ENCODE peak calls at places on chromosome 3, in nine cellular contexts. One of them, this sample, is unnamed.

GRCh38 chr3:166864473-166865467 is 515.3 kb downstream of the ZBBX start:
- DNase-seq in suprapubic skin: no peak
- DNase-seq in tibial artery: no peak
- DNase-seq in tibial nerve: no peak
- DNase-seq in adrenal gland: no peak
- DNase-seq in breast epithelium: no peak
- DNase-seq in HCT116: no peak
- DNase-seq in cardiac muscle cell: no peak
- DNase-seq in stomach: no peak
- DNase-seq in this sample: no peak

GRCh38 chr3:64049136-64049535 is 25.8 kb upstream of the PSMD6 start:
- DNase-seq in suprapubic skin: no peak
- DNase-seq in tibial artery: no peak
- DNase-seq in tibial nerve: no peak
- DNase-seq in adrenal gland: no peak
- DNase-seq in breast epithelium: no peak
- DNase-seq in HCT116: no peak
- DNase-seq in cardiac muscle cell: no peak
- DNase-seq in stomach: no peak
- DNase-seq in this sample: no peak

GRCh38 chr3:50599115-50599715 is 12.4 kb downstream of the CISH start:
- DNase-seq in suprapubic skin: no peak
- DNase-seq in tibial artery: no peak
- DNase-seq in tibial nerve: no peak
- DNase-seq in adrenal gland: no peak
- DNase-seq in breast epithelium: no peak
- DNase-seq in HCT116: no peak
- DNase-seq in cardiac muscle cell: no peak
- DNase-seq in stomach: no peak
- DNase-seq in this sample: no peak

GRCh38 chr3:134601539-134602439 is 49.0 kb downstream of the KY start:
- DNase-seq in suprapubic skin: no peak
- DNase-seq in tibial artery: no peak
- DNase-seq in tibial nerve: no peak
- DNase-seq in adrenal gland: peak; percentile 77
- DNase-seq in breast epithelium: no peak
- DNase-seq in HCT116: no peak
- DNase-seq in cardiac muscle cell: peak; percentile 76
- DNase-seq in stomach: no peak
- DNase-seq in this sample: no peak

GRCh38 chr3:69290006-69290405 is 95.9 kb downstream of the FRMD4B start:
- DNase-seq in suprapubic skin: no peak
- DNase-seq in tibial artery: no peak
- DNase-seq in tibial nerve: no peak
- DNase-seq in adrenal gland: no peak
- DNase-seq in breast epithelium: no peak
- DNase-seq in HCT116: no peak
- DNase-seq in cardiac muscle cell: peak; percentile 63
- DNase-seq in stomach: no peak
- DNase-seq in this sample: no peak

GRCh38 chr3:4438296-4438695 is 28.8 kb downstream of the SUMF1 start:
- DNase-seq in suprapubic skin: no peak
- DNase-seq in tibial artery: no peak
- DNase-seq in tibial nerve: no peak
- DNase-seq in adrenal gland: no peak
- DNase-seq in breast epithelium: no peak
- DNase-seq in HCT116: no peak
- DNase-seq in cardiac muscle cell: no peak
- DNase-seq in stomach: no peak
- DNase-seq in this sample: no peak

GRCh38 chr3:57851304-57851703 is 95.2 kb downstream of the SLMAP start:
- DNase-seq in suprapubic skin: no peak
- DNase-seq in tibial artery: no peak
- DNase-seq in tibial nerve: no peak
- DNase-seq in adrenal gland: no peak
- DNase-seq in breast epithelium: no peak
- DNase-seq in HCT116: no peak
- DNase-seq in cardiac muscle cell: no peak
- DNase-seq in stomach: no peak
- DNase-seq in this sample: no peak

GRCh38 chr3:11929531-11929930 is 74.7 kb upstream of the SYN2 start:
- DNase-seq in suprapubic skin: no peak
- DNase-seq in tibial artery: peak; percentile 23
- DNase-seq in tibial nerve: no peak
- DNase-seq in adrenal gland: no peak
- DNase-seq in breast epithelium: no peak
- DNase-seq in HCT116: no peak
- DNase-seq in cardiac muscle cell: no peak
- DNase-seq in stomach: no peak
- DNase-seq in this sample: no peak

DNA sequence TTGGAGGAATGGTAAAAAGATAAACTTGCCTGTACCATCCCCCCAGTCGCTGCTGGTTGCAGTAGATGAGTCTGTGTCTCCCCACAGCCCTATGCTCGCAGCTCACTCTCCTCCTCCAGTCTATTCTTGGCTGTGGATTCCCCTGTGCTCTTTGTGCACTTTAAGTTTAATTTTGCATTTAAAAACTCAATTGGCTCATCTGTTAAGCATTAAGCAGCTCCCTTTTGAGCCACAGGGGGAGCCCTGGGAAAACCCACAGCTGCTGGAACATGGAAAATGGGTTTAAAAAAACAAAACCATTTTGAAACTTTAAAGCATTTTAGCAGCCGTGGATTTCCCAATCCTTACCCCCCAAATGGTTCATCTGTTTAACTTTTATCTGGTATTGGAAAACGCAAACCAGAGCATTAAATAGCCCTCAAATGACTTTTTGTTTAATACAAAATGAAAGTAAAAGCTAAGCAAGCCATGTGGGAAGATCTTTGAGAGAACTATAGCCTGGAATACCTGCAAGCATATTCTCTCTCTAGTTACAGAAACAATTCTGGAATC is 536.9 kb downstream of the ZIC1 start:
- DNase-seq in suprapubic skin: no peak
- DNase-seq in tibial artery: no peak
- DNase-seq in tibial nerve: peak; percentile 48
- DNase-seq in adrenal gland: peak; percentile 64
- DNase-seq in breast epithelium: no peak
- DNase-seq in HCT116: peak; percentile 32
- DNase-seq in cardiac muscle cell: peak; percentile 43
- DNase-seq in stomach: no peak
- DNase-seq in this sample: peak; percentile 42
- H3K4me3 ChIP-seq in suprapubic skin: peak overlapping the region; percentile 26
- H3K4me3 ChIP-seq in tibial artery: peak overlapping the region; percentile 35
- H3K4me3 ChIP-seq in tibial nerve: peak overlapping the region; percentile 7
- H3K4me3 ChIP-seq in adrenal gland: no peak overlapping the region
- H3K4me3 ChIP-seq in breast epithelium: peak overlapping the region; percentile 31
- H3K4me3 ChIP-seq in HCT116: peak overlapping the region; percentile 32
- H3K4me3 ChIP-seq in cardiac muscle cell: no peak overlapping the region
- H3K4me3 ChIP-seq in stomach: peak overlapping the region; percentile 7
- H3K4me3 ChIP-seq in this sample: peak overlapping the region; percentile 6

DNA sequence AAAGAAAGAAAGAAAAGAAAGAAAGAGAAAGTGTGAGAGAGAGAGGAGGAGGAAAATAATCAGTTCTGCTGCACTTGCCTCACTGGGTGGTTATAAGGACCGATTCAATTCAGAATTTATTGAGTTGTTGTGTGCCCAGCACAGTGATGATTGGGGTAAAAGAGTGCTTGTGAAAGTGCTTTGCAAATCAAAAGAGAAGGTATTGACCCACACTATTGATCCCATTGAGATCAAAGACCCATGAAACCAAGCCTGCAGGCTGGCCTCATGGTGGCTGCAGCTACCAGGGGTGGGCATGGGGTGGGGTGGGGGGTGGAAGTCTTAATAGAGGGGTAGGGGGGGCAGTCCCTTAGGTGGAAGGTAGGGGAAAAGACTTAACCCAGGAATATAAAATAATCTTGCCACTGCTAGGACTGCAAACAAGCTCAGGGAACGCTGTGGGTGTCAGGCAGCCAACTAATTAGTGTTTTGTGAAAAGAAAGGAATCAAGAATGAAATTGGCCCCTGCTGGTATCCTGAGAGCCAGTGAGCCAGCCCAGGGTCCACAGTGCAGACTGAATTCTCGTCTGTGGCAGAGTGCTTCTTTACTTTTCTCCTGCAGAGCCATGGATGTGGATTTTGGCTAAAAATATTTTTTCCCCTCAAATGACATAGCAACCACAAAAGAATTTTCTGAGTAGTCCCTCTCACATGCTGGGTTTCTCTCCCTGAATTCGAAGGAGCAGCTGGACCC is 34.2 kb downstream of the CLEC3B start:
- DNase-seq in suprapubic skin: no peak
- DNase-seq in tibial artery: no peak
- DNase-seq in tibial nerve: no peak
- DNase-seq in adrenal gland: no peak
- DNase-seq in breast epithelium: no peak
- DNase-seq in HCT116: no peak
- DNase-seq in cardiac muscle cell: no peak
- DNase-seq in stomach: no peak
- DNase-seq in this sample: no peak
- H3K27ac ChIP-seq in suprapubic skin: no peak overlapping the region
- H3K27ac ChIP-seq in tibial artery: no peak overlapping the region
- H3K27ac ChIP-seq in tibial nerve: no peak overlapping the region
- H3K27ac ChIP-seq in adrenal gland: no peak overlapping the region
- H3K27ac ChIP-seq in breast epithelium: no peak overlapping the region
- H3K27ac ChIP-seq in HCT116: no peak overlapping the region
- H3K27ac ChIP-seq in cardiac muscle cell: no peak overlapping the region
- H3K27ac ChIP-seq in stomach: no peak overlapping the region
- H3K27ac ChIP-seq in this sample: no peak overlapping the region

GRCh38 chr3:65912647-65913046 is 126.1 kb downstream of the MAGI1 start:
- DNase-seq in suprapubic skin: no peak
- DNase-seq in tibial artery: no peak
- DNase-seq in tibial nerve: no peak
- DNase-seq in adrenal gland: no peak
- DNase-seq in breast epithelium: no peak
- DNase-seq in HCT116: no peak
- DNase-seq in cardiac muscle cell: no peak
- DNase-seq in stomach: no peak
- DNase-seq in this sample: no peak

GRCh38 chr3:65915477-65915876 is 123.2 kb downstream of the MAGI1 start:
- DNase-seq in suprapubic skin: no peak
- DNase-seq in tibial artery: no peak
- DNase-seq in tibial nerve: no peak
- DNase-seq in adrenal gland: no peak
- DNase-seq in breast epithelium: no peak
- DNase-seq in HCT116: no peak
- DNase-seq in cardiac muscle cell: no peak
- DNase-seq in stomach: no peak
- DNase-seq in this sample: no peak

GRCh38 chr3:65914032-65914739 is 124.5 kb downstream of the MAGI1 start:
- DNase-seq in suprapubic skin: no peak
- DNase-seq in tibial artery: no peak
- DNase-seq in tibial nerve: no peak
- DNase-seq in adrenal gland: no peak
- DNase-seq in breast epithelium: no peak
- DNase-seq in HCT116: no peak
- DNase-seq in cardiac muscle cell: peak; percentile 20
- DNase-seq in stomach: no peak
- DNase-seq in this sample: no peak

GRCh38 chr3:65919841-65920240 is 118.9 kb downstream of the MAGI1 start:
- DNase-seq in suprapubic skin: no peak
- DNase-seq in tibial artery: no peak
- DNase-seq in tibial nerve: no peak
- DNase-seq in adrenal gland: no peak
- DNase-seq in breast epithelium: no peak
- DNase-seq in HCT116: no peak
- DNase-seq in cardiac muscle cell: no peak
- DNase-seq in stomach: no peak
- DNase-seq in this sample: no peak

DNA sequence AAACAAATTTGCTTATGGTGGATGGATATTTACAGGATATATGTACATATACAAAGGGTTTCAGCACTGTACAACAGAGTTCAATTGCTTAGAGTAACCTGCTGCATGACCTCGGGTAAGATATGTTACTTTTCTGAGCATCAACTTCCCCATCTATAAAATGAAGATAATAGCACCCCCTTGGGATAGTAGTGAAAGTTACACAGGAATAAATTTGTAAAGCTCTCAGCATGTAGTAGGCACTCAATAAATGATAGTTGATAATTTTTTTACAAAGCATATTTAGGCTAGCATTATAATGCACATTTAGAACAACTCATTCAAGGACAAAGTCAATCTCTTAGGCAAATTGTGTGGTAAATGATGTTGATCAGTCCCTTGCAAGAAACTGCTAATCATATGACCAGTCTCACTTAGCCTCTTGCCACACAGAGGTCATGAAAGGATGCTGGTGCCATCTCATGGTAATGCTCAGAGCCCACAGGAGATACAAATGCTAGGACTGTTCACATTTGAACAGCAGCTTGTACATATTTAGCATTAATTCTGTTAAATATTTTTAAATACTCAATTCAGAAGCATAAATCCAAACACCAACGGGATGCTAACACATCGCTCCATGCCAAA is 123.9 kb downstream of the MAGI1 start:
- DNase-seq in suprapubic skin: no peak
- DNase-seq in tibial artery: no peak
- DNase-seq in tibial nerve: no peak
- DNase-seq in adrenal gland: no peak
- DNase-seq in breast epithelium: no peak
- DNase-seq in HCT116: no peak
- DNase-seq in cardiac muscle cell: no peak
- DNase-seq in stomach: no peak
- DNase-seq in this sample: no peak
- TF ChIP-seq CTCF in suprapubic skin: no peak
- TF ChIP-seq CTCF in tibial artery: no peak
- TF ChIP-seq CTCF in tibial nerve: no peak
- TF ChIP-seq CTCF in adrenal gland: peak; percentile 38
- TF ChIP-seq CTCF in breast epithelium: no peak
- TF ChIP-seq CTCF in HCT116: no peak
- TF ChIP-seq CTCF in cardiac muscle cell: no peak
- TF ChIP-seq CTCF in stomach: peak; percentile 7
- TF ChIP-seq CTCF in this sample: no peak

GRCh38 chr3:127546517-127546916 is 44.0 kb downstream of the TPRA1 start:
- DNase-seq in suprapubic skin: no peak
- DNase-seq in tibial artery: no peak
- DNase-seq in tibial nerve: no peak
- DNase-seq in adrenal gland: no peak
- DNase-seq in breast epithelium: no peak
- DNase-seq in HCT116: no peak
- DNase-seq in cardiac muscle cell: no peak
- DNase-seq in stomach: no peak
- DNase-seq in this sample: no peak

GRCh38 chr3:127547761-127548605 is 42.5 kb downstream of the TPRA1 start:
- DNase-seq in suprapubic skin: peak; percentile 78
- DNase-seq in tibial artery: peak; percentile 84
- DNase-seq in tibial nerve: peak; percentile 76
- DNase-seq in adrenal gland: peak; percentile 65
- DNase-seq in breast epithelium: peak; percentile 65
- DNase-seq in HCT116: peak; percentile 29
- DNase-seq in cardiac muscle cell: peak; percentile 85
- DNase-seq in stomach: peak; percentile 86
- DNase-seq in this sample: peak; percentile 17

GRCh38 chr3:127544806-127545545 is 45.6 kb downstream of the TPRA1 start:
- DNase-seq in suprapubic skin: no peak
- DNase-seq in tibial artery: no peak
- DNase-seq in tibial nerve: no peak
- DNase-seq in adrenal gland: no peak
- DNase-seq in breast epithelium: no peak
- DNase-seq in HCT116: no peak
- DNase-seq in cardiac muscle cell: no peak
- DNase-seq in stomach: no peak
- DNase-seq in this sample: no peak

GRCh38 chr3:127545711-127546457 is 44.6 kb downstream of the TPRA1 start:
- DNase-seq in suprapubic skin: no peak
- DNase-seq in tibial artery: no peak
- DNase-seq in tibial nerve: no peak
- DNase-seq in adrenal gland: no peak
- DNase-seq in breast epithelium: no peak
- DNase-seq in HCT116: no peak
- DNase-seq in cardiac muscle cell: no peak
- DNase-seq in stomach: no peak
- DNase-seq in this sample: no peak

GRCh38 chr3:127546970-127547733 is 43.4 kb downstream of the TPRA1 start:
- DNase-seq in suprapubic skin: no peak
- DNase-seq in tibial artery: no peak
- DNase-seq in tibial nerve: no peak
- DNase-seq in adrenal gland: peak; percentile 38
- DNase-seq in breast epithelium: no peak
- DNase-seq in HCT116: no peak
- DNase-seq in cardiac muscle cell: peak; percentile 70
- DNase-seq in stomach: no peak
- DNase-seq in this sample: no peak
- H3K4me3 ChIP-seq in suprapubic skin: peak overlapping the region; percentile 55
- H3K4me3 ChIP-seq in tibial artery: peak overlapping the region; percentile 63
- H3K4me3 ChIP-seq in tibial nerve: peak overlapping the region; percentile 43
- H3K4me3 ChIP-seq in adrenal gland: no peak overlapping the region
- H3K4me3 ChIP-seq in breast epithelium: peak overlapping the region; percentile 64
- H3K4me3 ChIP-seq in HCT116: no peak overlapping the region
- H3K4me3 ChIP-seq in cardiac muscle cell: peak overlapping the region; percentile 32
- H3K4me3 ChIP-seq in stomach: peak overlapping the region; percentile 68
- H3K4me3 ChIP-seq in this sample: peak overlapping the region; percentile 56